ENCODE peak calls at places on chromosomes 12 and 14, in nine cellular contexts. P is coronary artery; M is hepatic stellate cell; O is ovary; V is stimulated activated CD4-positive, alpha-beta T cell treated with anti-CD3 and anti-CD28 coated beads, Interleukin-12 subunit alpha, Interleukin-12 subunit beta, amount 100 ng/mL, for 4 hours; Z is A673; X is activated naive CD8-positive, alpha-beta T cell treated with anti-CD3 and anti-CD28 coated beads for 36 hours; G is type B pancreatic cell; H is HFF-Myc. N is an unnamed sample.

GRCh38 chr12:19643635-19644034 is 204.3 kb downstream of the AEBP2 start:
- DNase-seq in P (no peak), M (peak), O (no peak), V (no peak), Z (peak), X (no peak), G (no peak), H (peak), N (no peak)

GRCh38 chr12:112948806-112949205 is 10.5 kb downstream of the OAS3 start:
- DNase-seq in P (no peak), M (no peak), O (no peak), V (no peak), Z (no peak), X (no peak), G (no peak), H (no peak), N (no peak)

GRCh38 chr12:53938276-53939140 is at the start of gene HOXC13:
- DNase-seq in P (no peak), M (no peak), O (peak), V (peak), Z (peak), X (peak), G (peak), H (peak), N (no peak)

GRCh38 chr12:66633676-66634075 is 45.2 kb downstream of the GRIP1 start:
- DNase-seq in P (no peak), M (no peak), O (no peak), V (no peak), Z (no peak), X (no peak), G (no peak), H (no peak), N (no peak)

GRCh38 chr12:23039834-23040233 is 414.9 kb downstream of the ETNK1 start:
- DNase-seq in P (no peak), M (no peak), O (no peak), V (no peak), Z (no peak), X (no peak), G (no peak), H (no peak), N (no peak)

GRCh38 chr14:68245146-68246073 is 425.8 kb downstream of the RAD51B start:
- DNase-seq in P (no peak), M (no peak), O (peak), V (no peak), Z (peak), X (no peak), G (no peak), H (no peak), N (peak)

GRCh38 chr14:65224799-65225198 is 122.5 kb upstream of the MAX start:
- DNase-seq in P (no peak), M (no peak), O (no peak), V (no peak), Z (peak), X (no peak), G (no peak), H (no peak), N (peak)

GRCh38 chr12:107319536-107320030 is 226.2 kb upstream of the CRY1 start:
- DNase-seq in P (no peak), M (no peak), O (no peak), V (peak), Z (peak), X (peak), G (no peak), H (no peak), N (no peak)

GRCh38 chr12:75970310-75970709 is 61.3 kb downstream of the PHLDA1 start:
- DNase-seq in P (no peak), M (no peak), O (no peak), V (no peak), Z (no peak), X (no peak), G (no peak), H (no peak), N (no peak)

GRCh38 chr12:55585817-55586216 is 13.5 kb downstream of the OR2AP1 start:
- DNase-seq in P (no peak), M (no peak), O (no peak), V (no peak), Z (no peak), X (no peak), G (no peak), H (no peak), N (no peak)

GRCh38 chr14:99323603-99324185 is 51.7 kb upstream of the BCL11B start:
- DNase-seq in P (peak), M (no peak), O (no peak), V (no peak), Z (no peak), X (no peak), G (no peak), H (no peak), N (no peak)

GRCh38 chr12:77299001-77299400 is 233.6 kb upstream of the E2F7 start:
- DNase-seq in P (no peak), M (no peak), O (no peak), V (no peak), Z (no peak), X (no peak), G (no peak), H (peak), N (no peak)

GRCh38 chr12:11059784-11060183 is 2.3 kb downstream of the TAS2R46 start:
- DNase-seq in P (no peak), M (no peak), O (no peak), V (no peak), Z (no peak), X (no peak), G (no peak), H (no peak), N (no peak)

N was measured in left ventricle myocardium superior.